ENCODE peak calls at places on chromosomes 12 and 14, in ten cellular contexts. A is esophagus muscularis mucosa; P is H9; L is left cardiac atrium; N is osteocyte; E is natural killer cell; R is frontal cortex; B is OCI-LY7; Y is stimulated activated CD8-positive, alpha-beta memory T cell treated with anti-CD3 and anti-CD28 coated beads, Interleukin-15, amount 100 ng/mL, for 24 hours; H is RWPE1. U is an unnamed sample.

GRCh38 chr12:110846615-110847566 is at the start of gene CCDC63:
- DNase-seq in R (no peak), A (no peak), Y (no peak), N (peak; percentile 85), B (no peak), E (peak; percentile 20), L (peak; percentile 61), P (peak; percentile 87), H (no peak), U (peak; percentile 63)

GRCh38 chr14:102629011-102629444 is 36.6 kb downstream of the RCOR1 start:
- DNase-seq in R (no peak), N (no peak), Y (no peak), H (no peak), P (no peak), L (no peak), B (no peak), E (no peak), A (no peak), U (no peak)

GRCh38 chr12:95790912-95791849 is 617 bp upstream of the NTN4 start:
- DNase-seq in P (peak; percentile 62), R (no peak), N (peak; percentile 85), L (peak; percentile 46), A (no peak), Y (no peak), E (peak; percentile 19), H (peak; percentile 34), B (no peak), U (peak; percentile 59)

GRCh38 chr14:63852817-63853730 is at the start of gene SYNE2:
- DNase-seq in N (peak; percentile 90), Y (peak; percentile 67), E (peak; percentile 83), H (peak; percentile 79), A (no peak), L (peak; percentile 82), B (peak; percentile 91), P (peak; percentile 82), R (peak; percentile 79), U (peak; percentile 83)

GRCh38 chr12:115752151-115752550 is 525.3 kb downstream of the MED13L start:
- DNase-seq in P (no peak), B (no peak), H (no peak), A (no peak), E (no peak), R (no peak), Y (no peak), N (no peak), L (no peak), U (no peak)

GRCh38 chr14:50060871-50061663 is 55.3 kb downstream of the VCPKMT start:
- DNase-seq in H (peak; percentile 90), B (peak; percentile 41), R (no peak), L (peak; percentile 67), A (no peak), Y (no peak), E (peak; percentile 56), P (no peak), N (no peak), U (no peak)

GRCh38 chr12:123686636-123687190 is 15.8 kb downstream of the TCTN2 start:
- DNase-seq in N (no peak), A (no peak), P (no peak), Y (no peak), H (no peak), R (no peak), B (no peak), L (no peak), E (no peak), U (no peak)

GRCh38 chr12:31230004-31230403 is 95.9 kb downstream of the SINHCAF start:
- DNase-seq in N (no peak), H (no peak), L (no peak), B (no peak), E (no peak), P (no peak), R (no peak), A (no peak), Y (no peak), U (no peak)

GRCh38 chr12:79073506-79073905 is 208.9 kb downstream of the SYT1 start:
- DNase-seq in B (no peak), E (no peak), N (no peak), Y (no peak), P (no peak), L (no peak), A (no peak), R (no peak), H (no peak), U (no peak)

GRCh38 chr14:23460960-23461359 is 8.5 kb upstream of the NGDN start:
- DNase-seq in P (no peak), N (no peak), R (no peak), Y (no peak), E (no peak), L (no peak), B (no peak), H (no peak), A (no peak), U (no peak)

GRCh38 chr12:19643635-19644034 is 204.3 kb downstream of the AEBP2 start:
- DNase-seq in R (no peak), N (no peak), H (peak; percentile 40), B (no peak), A (peak; percentile 53), P (peak; percentile 73), L (no peak), Y (no peak), E (no peak), U (no peak)

GRCh38 chr12:34188974-34189373 is 166.7 kb downstream of the ALG10 start:
- DNase-seq in B (no peak), A (no peak), L (no peak), Y (no peak), P (no peak), N (no peak), E (no peak), R (no peak), H (no peak), U (no peak)

GRCh38 chr14:97446087-97446486 is 648.9 kb downstream of the VRK1 start:
- DNase-seq in E (no peak), H (no peak), L (no peak), N (no peak), B (no peak), R (no peak), A (no peak), P (no peak), Y (no peak), U (no peak)

GRCh38 chr14:52253503-52253902 is 14.0 kb upstream of the PTGDR start:
- DNase-seq in R (no peak), E (no peak), A (no peak), B (no peak), N (no peak), L (no peak), P (no peak), H (no peak), Y (no peak), U (no peak)

GRCh38 chr12:84033162-84033561 is 879.4 kb downstream of the SLC6A15 start:
- DNase-seq in E (no peak), P (no peak), L (no peak), Y (no peak), R (no peak), B (no peak), A (no peak), H (no peak), N (no peak), U (no peak)

GRCh38 chr12:13024151-13024946 is 19.8 kb upstream of the FAM234B start:
- DNase-seq in N (no peak), H (no peak), P (no peak), B (no peak), L (no peak), R (no peak), A (no peak), Y (no peak), E (no peak), U (no peak)